ENCODE peak calls at places on chromosomes 3 and 15, in nine cellular contexts. M, U, S, E, F, C, A, V and N are unnamed samples.

GRCh38 chr3:79250746-79251145 is 517.1 kb downstream of the ROBO1 start:
- DNase-seq in M (no peak), U (no peak), S (no peak), E (no peak), F (no peak), C (no peak), A (no peak), V (no peak), N (no peak)

GRCh38 chr3:194738254-194739093 is 52.8 kb downstream of the FAM43A start:
- DNase-seq in M (no peak), U (no peak), S (peak), E (no peak), F (no peak), C (peak), A (no peak), V (peak), N (no peak)

GRCh38 chr3:128726691-128727031 is 678 bp downstream of the RAB7A start:
- DNase-seq in M (no peak), U (peak), S (peak), E (no peak), F (peak), C (peak), A (no peak), V (peak), N (no peak)

GRCh38 chr3:177379045-177379444 is 181.8 kb upstream of the TBL1XR1 start:
- DNase-seq in M (no peak), U (no peak), S (peak), E (no peak), F (no peak), C (no peak), A (no peak), V (no peak), N (no peak)

GRCh38 chr15:69145149-69145693 is 15.2 kb upstream of the GLCE start:
- DNase-seq in M (no peak), U (no peak), S (no peak), E (no peak), F (no peak), C (no peak), A (no peak), V (no peak), N (no peak)

GRCh38 chr15:56471440-56472069 is 6.6 kb upstream of the MNS1 start:
- DNase-seq in M (no peak), U (no peak), S (no peak), E (no peak), F (no peak), C (no peak), A (no peak), V (no peak), N (no peak)

GRCh38 chr3:172520332-172520831 is 2.8 kb downstream of the TNFSF10 start:
- DNase-seq in M (no peak), U (no peak), S (peak), E (peak), F (no peak), C (no peak), A (no peak), V (peak), N (peak)

GRCh38 chr3:13308406-13308805 is 111.7 kb downstream of the NUP210 start:
- DNase-seq in M (peak), U (peak), S (no peak), E (peak), F (no peak), C (peak), A (no peak), V (peak), N (no peak)

GRCh38 chr15:90660195-90660995 is 56.8 kb upstream of the BLM start:
- DNase-seq in M (no peak), U (peak), S (peak), E (peak), F (peak), C (peak), A (no peak), V (peak), N (peak)

GRCh38 chr3:183653209-183654064 is 18.0 kb downstream of the KLHL24 start:
- DNase-seq in M (no peak), U (no peak), S (no peak), E (no peak), F (no peak), C (no peak), A (no peak), V (peak), N (no peak)

GRCh38 chr15:74786659-74787165 is 4.8 kb downstream of the CSK start:
- DNase-seq in M (no peak), U (no peak), S (no peak), E (no peak), F (no peak), C (no peak), A (no peak), V (no peak), N (no peak)

GRCh38 chr15:75903331-75904240 is at the start of gene FBXO22:
- DNase-seq in M (peak), U (peak), S (peak), E (peak), F (peak), C (peak), A (peak), V (peak), N (peak)

GRCh38 chr3:177528306-177529070 is 331.2 kb upstream of the TBL1XR1 start:
- DNase-seq in M (no peak), U (no peak), S (no peak), E (no peak), F (no peak), C (no peak), A (no peak), V (no peak), N (no peak)

GRCh38 chr3:71703796-71704195 is 21.4 kb downstream of the EIF4E3 start:
- DNase-seq in M (no peak), U (no peak), S (no peak), E (no peak), F (no peak), C (no peak), A (no peak), V (no peak), N (no peak)

GRCh38 chr15:100733786-100734185 is 131.4 kb downstream of the ASB7 start:
- DNase-seq in M (no peak), U (no peak), S (peak), E (no peak), F (no peak), C (no peak), A (no peak), V (peak), N (no peak)

GRCh38 chr3:169604568-169604967 is 58.9 kb downstream of the MECOM start:
- DNase-seq in M (no peak), U (no peak), S (no peak), E (no peak), F (no peak), C (no peak), A (no peak), V (peak), N (no peak)

GRCh38 chr3:178971614-178972013 is 100.0 kb downstream of the ZMAT3 start:
- DNase-seq in M (no peak), U (no peak), S (peak), E (no peak), F (no peak), C (peak), A (no peak), V (no peak), N (no peak)

GRCh38 chr15:60407406-60407805 is 9.6 kb upstream of the ANXA2 start:
- DNase-seq in M (no peak), U (no peak), S (no peak), E (no peak), F (no peak), C (no peak), A (no peak), V (peak), N (no peak)

GRCh38 chr15:98873441-98874218 is 134.0 kb downstream of the PGPEP1L start:
- DNase-seq in M (no peak), U (no peak), S (peak), E (no peak), F (no peak), C (no peak), A (no peak), V (peak), N (no peak)

GRCh38 chr3:139534992-139535879 is 4.3 kb downstream of the RBP1 start:
- DNase-seq in M (no peak), U (no peak), S (peak), E (no peak), F (no peak), C (peak), A (no peak), V (peak), N (no peak)

GRCh38 chr3:86239956-86240355 is 751.0 kb downstream of the VGLL3 start:
- DNase-seq in M (no peak), U (no peak), S (no peak), E (no peak), F (no peak), C (no peak), A (no peak), V (no peak), N (no peak)

GRCh38 chr15:25866874-25867273 is 3.7 kb upstream of the ATP10A start:
- DNase-seq in M (no peak), U (no peak), S (no peak), E (no peak), F (no peak), C (no peak), A (no peak), V (no peak), N (no peak)

GRCh38 chr3:36496734-36497133 is 116.4 kb downstream of the STAC start:
- DNase-seq in M (no peak), U (no peak), S (peak), E (no peak), F (no peak), C (no peak), A (no peak), V (peak), N (no peak)

GRCh38 chr3:50260027-50260941 is 8.7 kb upstream of the SEMA3B start:
- DNase-seq in M (peak), U (peak), S (peak), E (peak), F (peak), C (peak), A (peak), V (peak), N (no peak)

GRCh38 chr3:3316523-3316922 is 137.0 kb upstream of the CRBN start:
- DNase-seq in M (no peak), U (no peak), S (no peak), E (no peak), F (no peak), C (no peak), A (no peak), V (no peak), N (no peak)

GRCh38 chr3:186035277-186035676 is 73.6 kb downstream of the ETV5 start:
- DNase-seq in M (no peak), U (no peak), S (peak), E (no peak), F (no peak), C (no peak), A (no peak), V (peak), N (no peak)

GRCh38 chr15:35693286-35693685 is 147.3 kb upstream of the DPH6 start:
- DNase-seq in M (no peak), U (no peak), S (peak), E (no peak), F (no peak), C (no peak), A (no peak), V (peak), N (no peak)

GRCh38 chr3:127894461-127894860 is 20.6 kb upstream of the KBTBD12 start:
- DNase-seq in M (no peak), U (no peak), S (no peak), E (no peak), F (no peak), C (no peak), A (no peak), V (peak), N (no peak)